ENCODE peak calls at places on chromosomes 2 and 18, in seven cellular contexts. A is OCI-LY7, H is GM23248, P is A549, J is fibroblast of the aortic adventitia, Y is IMR-90, D is osteoblast. B is an unnamed sample.

GRCh38 chr18:48077291-48077690 is 146.8 kb upstream of the SMAD2 start:
- DNase-seq in J (no peak), P (no peak), D (no peak), Y (no peak), H (no peak), A (no peak), B (no peak)

GRCh38 chr2:83196225-83196624 is 1262.9 kb downstream of the SUCLG1 start:
- DNase-seq in H (peak), P (peak), D (no peak), A (peak), Y (peak), J (peak), B (peak)

GRCh38 chr2:42755161-42755900 is 8.6 kb downstream of the OXER1 start:
- DNase-seq in J (peak), A (no peak), P (no peak), D (peak), H (peak), Y (no peak), B (peak)

GRCh38 chr2:120577896-120578295 is 157.8 kb upstream of the GLI2 start:
- DNase-seq in H (no peak), Y (no peak), J (no peak), D (peak), P (no peak), A (no peak), B (no peak)

GRCh38 chr2:72834561-72834960 is 8.7 kb upstream of the EXOC6B start:
- DNase-seq in A (no peak), J (no peak), P (no peak), D (no peak), Y (no peak), H (no peak), B (no peak)

GRCh38 chr2:20381457-20381856 is 30.8 kb upstream of the PUM2 start:
- DNase-seq in J (peak), D (no peak), A (no peak), H (peak), Y (peak), P (no peak), B (peak)

GRCh38 chr2:88067189-88067588 is 436 bp upstream of the SMYD1 start:
- DNase-seq in H (no peak), Y (no peak), J (no peak), P (no peak), D (no peak), A (no peak), B (no peak)

GRCh38 chr2:105576440-105577241 is 168.1 kb upstream of the NCK2 start:
- DNase-seq in A (peak), D (peak), P (peak), H (peak), Y (peak), J (peak), B (peak)

GRCh38 chr2:202909394-202910192 is 1.9 kb downstream of the WDR12 start:
- DNase-seq in P (no peak), H (peak), D (no peak), A (no peak), J (no peak), Y (no peak), B (peak)

GRCh38 chr18:58848685-58849084 is 16.0 kb upstream of the ZNF532 start:
- DNase-seq in D (no peak), H (peak), P (peak), Y (peak), A (no peak), J (peak), B (peak)

GRCh38 chr18:79527656-79528055 is 131.9 kb downstream of the NFATC1 start:
- DNase-seq in H (no peak), J (no peak), D (no peak), A (no peak), Y (no peak), P (no peak), B (no peak)

GRCh38 chr2:70440621-70441020 is 113.0 kb downstream of the TGFA start:
- DNase-seq in P (no peak), H (no peak), Y (no peak), J (no peak), D (no peak), A (no peak), B (no peak)

GRCh38 chr2:108908717-108909077 is 80.3 kb downstream of the EDAR start:
- DNase-seq in D (no peak), A (no peak), Y (no peak), J (no peak), P (no peak), H (no peak), B (no peak)

GRCh38 chr2:230909841-230910545 is 15.0 kb downstream of the GPR55 start:
- DNase-seq in H (no peak), Y (no peak), J (no peak), D (no peak), P (no peak), A (no peak), B (no peak)

GRCh38 chr2:168118733-168119518 is 128.5 kb downstream of the STK39 start:
- DNase-seq in P (peak), D (no peak), H (peak), J (peak), Y (peak), A (peak), B (peak)

GRCh38 chr18:7084080-7084765 is 33.4 kb downstream of the LAMA1 start:
- DNase-seq in Y (peak), P (peak), J (peak), H (peak), D (peak), A (no peak), B (peak)

GRCh38 chr2:10079192-10079930 is 850 bp downstream of the CYS1 start:
- DNase-seq in H (peak), A (peak), Y (peak), D (peak), J (peak), P (peak), B (peak)

GRCh38 chr18:23137788-23138216 is 2.5 kb downstream of the CABLES1 start:
- DNase-seq in Y (no peak), H (no peak), J (no peak), A (no peak), D (no peak), P (no peak), B (no peak)
- H3K4me3 ChIP-seq in Y (peak), H (peak), J (peak), A (peak), D (peak), P (no peak), B (no peak)

DNA sequence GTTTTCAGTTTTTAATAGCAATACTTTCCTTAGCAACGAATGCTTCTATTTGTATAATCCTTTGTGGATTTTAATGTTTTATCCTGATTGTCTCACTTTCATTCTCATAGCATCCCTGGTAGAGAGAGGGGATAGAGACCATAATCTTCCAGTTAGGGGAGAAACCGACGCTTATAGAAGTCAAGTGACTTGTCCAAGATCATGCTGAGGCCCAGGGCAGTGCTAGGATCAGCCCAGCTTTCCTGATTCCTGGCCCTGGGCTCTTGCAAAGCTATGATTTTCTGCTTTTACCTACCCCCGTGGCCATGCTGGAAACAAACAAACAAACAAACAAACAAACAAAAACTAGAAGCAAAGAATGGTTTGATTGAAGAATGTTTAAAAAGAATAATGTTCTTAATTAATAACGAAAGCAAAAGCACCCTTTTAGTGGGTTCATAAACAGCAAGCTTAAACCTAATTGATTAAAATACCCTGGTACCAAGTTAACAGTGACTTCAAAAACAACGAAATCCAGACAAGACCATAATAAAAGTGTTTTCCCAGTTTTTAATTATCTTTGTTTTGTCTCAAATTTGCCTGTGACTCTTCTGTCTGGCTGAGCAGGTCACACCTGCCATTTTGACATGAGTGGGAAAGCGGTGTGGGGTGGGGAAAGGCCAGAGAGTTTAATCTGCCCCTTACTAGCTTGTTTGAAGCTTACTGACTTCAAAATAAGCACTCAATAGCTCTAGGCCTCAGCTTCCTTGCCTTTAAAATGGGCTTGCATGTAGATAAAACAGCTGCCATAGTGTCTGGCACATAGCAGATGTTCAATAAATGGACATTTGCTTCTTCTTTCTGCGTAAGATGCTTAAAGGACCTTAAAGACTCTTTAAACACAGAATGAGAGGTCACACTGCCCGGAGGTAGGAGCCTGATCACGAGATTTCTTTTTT is 116.6 kb upstream of the MYCN start:
- DNase-seq in A (no peak), H (no peak), P (no peak), J (no peak), Y (no peak), D (no peak), B (no peak)
- H3K4me3 ChIP-seq in A (no peak), H (no peak), P (no peak), J (no peak), Y (no peak), D (no peak), B (no peak)

GRCh38 chr2:195610708-195611107 is 46.3 kb upstream of the SLC39A10 start:
- DNase-seq in H (no peak), Y (no peak), J (no peak), D (no peak), A (peak), P (no peak), B (no peak)

GRCh38 chr2:195608768-195609454 is 48.1 kb upstream of the SLC39A10 start:
- DNase-seq in J (no peak), A (no peak), P (no peak), H (peak), Y (no peak), D (no peak), B (no peak)

GRCh38 chr2:195613922-195614321 is 43.1 kb upstream of the SLC39A10 start:
- DNase-seq in P (peak), Y (peak), D (no peak), A (no peak), H (peak), J (peak), B (peak)

GRCh38 chr2:195612515-195613495 is 44.2 kb upstream of the SLC39A10 start:
- DNase-seq in Y (peak), P (peak), A (no peak), H (peak), J (peak), D (no peak), B (peak)
- H3K4me3 ChIP-seq in Y (peak), P (peak), A (no peak), H (peak), J (no peak), D (peak), B (no peak)

GRCh38 chr2:12915792-12916191 is 199.1 kb downstream of the TRIB2 start:
- DNase-seq in D (no peak), P (no peak), J (peak), Y (peak), H (peak), A (no peak), B (peak)
- H3K4me3 ChIP-seq in D (no peak), P (no peak), J (no peak), Y (no peak), H (peak), A (no peak), B (no peak)

DNA sequence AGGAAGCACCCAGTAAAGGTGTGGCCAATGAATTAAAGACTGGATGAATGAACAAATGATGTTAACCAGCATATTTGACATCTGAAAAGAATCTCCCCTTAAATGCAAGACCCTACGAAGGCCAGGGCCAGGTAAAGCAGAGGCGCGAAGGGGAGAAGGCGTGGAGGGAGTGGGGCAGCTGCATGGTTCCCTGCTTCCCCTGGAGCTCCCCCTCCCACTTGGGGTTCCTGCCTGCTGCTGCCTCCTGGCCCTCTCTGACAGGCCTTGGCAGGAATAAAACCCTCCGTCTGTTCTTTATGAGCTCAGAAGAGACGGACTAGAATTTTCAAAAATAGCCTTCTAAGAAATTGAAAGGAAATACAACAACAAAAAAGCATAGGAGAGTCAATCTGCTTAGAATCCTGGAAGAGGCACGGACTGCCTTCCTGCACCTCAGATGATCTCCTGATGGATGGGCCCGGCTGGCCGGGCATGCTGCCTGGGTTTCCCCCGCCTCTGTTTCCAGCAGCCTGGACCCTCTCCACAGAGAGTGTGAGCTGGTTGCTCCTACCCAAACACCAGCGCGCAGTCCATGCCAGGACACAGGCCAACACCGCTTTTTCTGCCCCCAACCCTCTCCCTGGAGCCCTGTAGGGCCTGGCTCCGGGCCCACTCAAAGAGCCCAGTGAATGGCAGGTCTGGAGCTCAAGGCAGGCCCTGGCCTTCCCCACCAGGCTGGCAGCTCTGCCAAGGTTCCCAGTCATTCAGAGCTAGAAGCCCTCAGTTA is 24.0 kb downstream of the CFAP65 start:
- DNase-seq in Y (no peak), H (no peak), D (peak), J (no peak), A (no peak), P (no peak), B (no peak)
- H3K4me3 ChIP-seq in Y (no peak), H (no peak), D (no peak), J (no peak), A (no peak), P (no peak), B (no peak)

GRCh38 chr2:219249203-219249980 is 3.7 kb upstream of the TUBA4B start:
- DNase-seq in J (peak), D (peak), A (peak), P (peak), Y (peak), H (peak), B (peak)
- H3K4me3 ChIP-seq in J (peak), D (peak), A (peak), P (peak), Y (no peak), H (peak), B (no peak)

B was measured in fibroblast of mammary gland.